ENCODE peak calls at places on chromosome 12, in nine cellular contexts. D is T47D; X is T-helper 2 cell; P is iris pigment epithelial cell; V is glomerular endothelial cell; C is stimulated activated CD8-positive, alpha-beta memory T cell treated with anti-CD3 and anti-CD28 coated beads, Interleukin-4, amount 100 ng/mL, for 24 hours; J is D341Med; M is GM20000; B is NCI-H1105. K is an unnamed sample.

GRCh38 chr12:59940676-59941342 is 345.0 kb downstream of the SLC16A7 start:
- DNase-seq in P (peak), C (no peak), B (no peak), X (no peak), J (no peak), D (peak), M (no peak), V (no peak), K (peak)

GRCh38 chr12:41932470-41932991 is 212.1 kb downstream of the GXYLT1 start:
- DNase-seq in V (no peak), D (no peak), P (peak), B (peak), X (no peak), M (peak), C (peak), J (peak), K (peak)

GRCh38 chr12:49934505-49934904 is 16.0 kb upstream of the AQP2 start:
- DNase-seq in B (no peak), C (no peak), X (no peak), D (no peak), M (no peak), P (peak), V (no peak), J (no peak), K (no peak)

GRCh38 chr12:54394281-54394719 is 9.8 kb upstream of the ZNF385A start:
- DNase-seq in D (peak), B (peak), V (no peak), X (no peak), C (no peak), P (no peak), M (no peak), J (peak), K (peak)

GRCh38 chr12:125633686-125634085 is 568.5 kb downstream of the AACS start:
- DNase-seq in M (no peak), P (no peak), J (no peak), V (no peak), B (no peak), C (no peak), D (peak), X (no peak), K (no peak)

GRCh38 chr12:3330976-3331375 is 160.0 kb upstream of the PRMT8 start:
- DNase-seq in B (no peak), D (no peak), X (no peak), C (no peak), J (no peak), M (no peak), V (no peak), P (no peak), K (no peak)

GRCh38 chr12:91818236-91819131 is 327.2 kb downstream of the BTG1 start:
- DNase-seq in B (peak), D (peak), X (no peak), P (no peak), J (no peak), V (no peak), C (no peak), M (no peak), K (peak)

GRCh38 chr12:66149702-66150398 is 19.3 kb upstream of the LLPH start:
- DNase-seq in V (no peak), X (no peak), D (peak), B (no peak), J (no peak), M (no peak), C (no peak), P (no peak), K (no peak)

GRCh38 chr12:110699591-110700445 is 10.9 kb upstream of the HVCN1 start:
- DNase-seq in D (no peak), J (no peak), C (no peak), P (no peak), V (no peak), B (no peak), M (no peak), X (no peak), K (no peak)

GRCh38 chr12:53218551-53219114 is 11.6 kb upstream of the ITGB7 start:
- DNase-seq in C (no peak), J (no peak), B (no peak), D (no peak), V (no peak), M (no peak), P (peak), X (no peak), K (no peak)

GRCh38 chr12:117695956-117696355 is 272.8 kb downstream of the KSR2 start:
- DNase-seq in P (no peak), V (no peak), D (no peak), B (peak), X (no peak), J (no peak), C (no peak), M (no peak), K (no peak)

GRCh38 chr12:7155471-7156034 is 25.4 kb downstream of the CLSTN3 start:
- DNase-seq in C (no peak), M (no peak), B (peak), V (no peak), X (no peak), D (peak), J (no peak), P (no peak), K (no peak)

GRCh38 chr12:16939871-16940306 is 333.9 kb upstream of the LMO3 start:
- DNase-seq in M (peak), C (no peak), D (peak), J (peak), B (peak), P (peak), X (no peak), V (peak), K (peak)

GRCh38 chr12:5033883-5034282 is 9.8 kb upstream of the KCNA5 start:
- DNase-seq in J (no peak), X (no peak), M (no peak), C (no peak), V (no peak), B (no peak), D (no peak), P (no peak), K (no peak)

GRCh38 chr12:18383203-18383602 is 121.9 kb downstream of the PIK3C2G start:
- DNase-seq in C (no peak), V (no peak), P (peak), M (no peak), B (no peak), X (no peak), D (peak), J (no peak), K (peak)

K was measured in astrocyte of the hippocampus.